ENCODE peak calls at places on chromosomes 13 and 19, in five cellular contexts. V is stimulated activated CD8-positive, alpha-beta memory T cell treated with anti-CD3 and anti-CD28 coated beads, Interleukin-2, amount 100 ng/mL, for 1 hour; B is cardiac fibroblast; G is RWPE1; W is substantia nigra. C is an unnamed sample.

GRCh38 chr19:32809254-32809653 is 60.3 kb downstream of the SLC7A9 start:
- DNase-seq in B (no peak), G (no peak), V (no peak), W (no peak), C (no peak)

GRCh38 chr13:86870388-86870966 is 800.7 kb upstream of the SLITRK5 start:
- DNase-seq in V (no peak), W (no peak), G (no peak), B (peak), C (no peak)

GRCh38 chr13:73060251-73061160 is 1.7 kb downstream of the KLF5 start:
- DNase-seq in G (peak), W (no peak), B (peak), V (no peak), C (no peak)

GRCh38 chr19:45507864-45508680 is 793 bp downstream of the VASP start:
- DNase-seq in B (peak), G (no peak), W (no peak), V (no peak), C (no peak)

GRCh38 chr19:19405919-19406877 is 723 bp downstream of the GATAD2A start:
- DNase-seq in G (peak), V (no peak), W (peak), B (peak), C (peak)

GRCh38 chr13:25295228-25295627 is 6.2 kb upstream of the NUP58 start:
- DNase-seq in G (no peak), B (peak), V (no peak), W (no peak), C (no peak)

GRCh38 chr19:7910321-7911161 is 4.1 kb upstream of the TGFBR3L start:
- DNase-seq in B (no peak), G (no peak), W (no peak), V (no peak), C (no peak)

GRCh38 chr19:27679399-27679798 is 1533.6 kb downstream of the UQCRFS1 start:
- DNase-seq in G (no peak), V (no peak), B (no peak), W (no peak), C (no peak)

GRCh38 chr13:28819748-28820098 is 416 bp upstream of the MTUS2 start:
- DNase-seq in G (no peak), B (peak), W (peak), V (no peak), C (peak)

GRCh38 chr19:13796301-13797057 is 1.2 kb downstream of the ZSWIM4 start:
- DNase-seq in B (peak), G (peak), W (peak), V (no peak), C (peak)

GRCh38 chr13:21663197-21663596 is 7.7 kb upstream of the FGF9 start:
- DNase-seq in B (no peak), V (no peak), W (no peak), G (no peak), C (no peak)

GRCh38 chr13:41631296-41631965 is 174.1 kb downstream of the RGCC start:
- DNase-seq in W (no peak), G (no peak), B (no peak), V (no peak), C (no peak)

GRCh38 chr19:16527971-16528521 is 14.2 kb downstream of the CHERP start:
- DNase-seq in B (peak), V (peak), W (no peak), G (no peak), C (no peak)